ENCODE peak calls at places on chromosomes 13 and 19, in seven cellular contexts. One of them, this sample, is unnamed.

GRCh38 chr19:29623726-29624488 is 17.8 kb downstream of the POP4 start:
- DNase-seq in NCI-H748 treated with DMSO at 0.1 percent for 48 hours: no peak
- DNase-seq in activated naive CD4-positive, alpha-beta T cell: no peak
- DNase-seq in activated CD8-positive, alpha-beta memory T cell treated with anti-CD3 and anti-CD28 coated beads for 4 hours: no peak
- DNase-seq in stimulated activated CD4-positive, alpha-beta T cell treated with anti-CD3 and anti-CD28 coated beads, Interleukin-1b, Interleukin-23, amount 100 ng/mL, for 24 hours: peak; percentile 64
- DNase-seq in GF-D8: no peak
- DNase-seq in naive thymus-derived CD4-positive, alpha-beta T cell: no peak
- DNase-seq in this sample: no peak

GRCh38 chr13:70630247-70630646 is 522.0 kb upstream of the KLHL1 start:
- DNase-seq in stimulated activated CD4-positive, alpha-beta T cell treated with anti-CD3 and anti-CD28 coated beads, Interleukin-1b, Interleukin-23, amount 100 ng/mL, for 24 hours: no peak
- DNase-seq in NCI-H748 treated with DMSO at 0.1 percent for 48 hours: no peak
- DNase-seq in activated CD8-positive, alpha-beta memory T cell treated with anti-CD3 and anti-CD28 coated beads for 4 hours: no peak
- DNase-seq in GF-D8: no peak
- DNase-seq in naive thymus-derived CD4-positive, alpha-beta T cell: no peak
- DNase-seq in activated naive CD4-positive, alpha-beta T cell: no peak
- DNase-seq in this sample: no peak

GRCh38 chr13:33186851-33187250 is 98.7 kb downstream of the STARD13 start:
- DNase-seq in activated naive CD4-positive, alpha-beta T cell: no peak
- DNase-seq in NCI-H748 treated with DMSO at 0.1 percent for 48 hours: no peak
- DNase-seq in stimulated activated CD4-positive, alpha-beta T cell treated with anti-CD3 and anti-CD28 coated beads, Interleukin-1b, Interleukin-23, amount 100 ng/mL, for 24 hours: no peak
- DNase-seq in naive thymus-derived CD4-positive, alpha-beta T cell: no peak
- DNase-seq in activated CD8-positive, alpha-beta memory T cell treated with anti-CD3 and anti-CD28 coated beads for 4 hours: no peak
- DNase-seq in GF-D8: no peak
- DNase-seq in this sample: no peak

GRCh38 chr19:56136362-56136761 is 4.7 kb upstream of the ZNF444 start:
- DNase-seq in naive thymus-derived CD4-positive, alpha-beta T cell: no peak
- DNase-seq in GF-D8: no peak
- DNase-seq in activated naive CD4-positive, alpha-beta T cell: no peak
- DNase-seq in stimulated activated CD4-positive, alpha-beta T cell treated with anti-CD3 and anti-CD28 coated beads, Interleukin-1b, Interleukin-23, amount 100 ng/mL, for 24 hours: no peak
- DNase-seq in NCI-H748 treated with DMSO at 0.1 percent for 48 hours: no peak
- DNase-seq in activated CD8-positive, alpha-beta memory T cell treated with anti-CD3 and anti-CD28 coated beads for 4 hours: no peak
- DNase-seq in this sample: no peak

GRCh38 chr19:30420881-30421280 is 48.7 kb downstream of the ZNF536 start:
- DNase-seq in naive thymus-derived CD4-positive, alpha-beta T cell: no peak
- DNase-seq in GF-D8: no peak
- DNase-seq in stimulated activated CD4-positive, alpha-beta T cell treated with anti-CD3 and anti-CD28 coated beads, Interleukin-1b, Interleukin-23, amount 100 ng/mL, for 24 hours: no peak
- DNase-seq in activated naive CD4-positive, alpha-beta T cell: no peak
- DNase-seq in NCI-H748 treated with DMSO at 0.1 percent for 48 hours: no peak
- DNase-seq in activated CD8-positive, alpha-beta memory T cell treated with anti-CD3 and anti-CD28 coated beads for 4 hours: no peak
- DNase-seq in this sample: no peak

GRCh38 chr19:40549007-40549708 is 27.5 kb upstream of the SHKBP1 start:
- DNase-seq in GF-D8: no peak
- DNase-seq in activated naive CD4-positive, alpha-beta T cell: peak; percentile 24
- DNase-seq in activated CD8-positive, alpha-beta memory T cell treated with anti-CD3 and anti-CD28 coated beads for 4 hours: peak; percentile 47
- DNase-seq in NCI-H748 treated with DMSO at 0.1 percent for 48 hours: peak; percentile 62
- DNase-seq in stimulated activated CD4-positive, alpha-beta T cell treated with anti-CD3 and anti-CD28 coated beads, Interleukin-1b, Interleukin-23, amount 100 ng/mL, for 24 hours: peak; percentile 66
- DNase-seq in naive thymus-derived CD4-positive, alpha-beta T cell: peak; percentile 58
- DNase-seq in this sample: no peak

GRCh38 chr19:19591133-19591825 is 27.2 kb downstream of the PBX4 start:
- DNase-seq in activated CD8-positive, alpha-beta memory T cell treated with anti-CD3 and anti-CD28 coated beads for 4 hours: peak; percentile 51
- DNase-seq in NCI-H748 treated with DMSO at 0.1 percent for 48 hours: no peak
- DNase-seq in GF-D8: peak; percentile 12
- DNase-seq in activated naive CD4-positive, alpha-beta T cell: no peak
- DNase-seq in naive thymus-derived CD4-positive, alpha-beta T cell: no peak
- DNase-seq in stimulated activated CD4-positive, alpha-beta T cell treated with anti-CD3 and anti-CD28 coated beads, Interleukin-1b, Interleukin-23, amount 100 ng/mL, for 24 hours: peak; percentile 56
- DNase-seq in this sample: peak; percentile 29

GRCh38 chr19:21127898-21128297 is 13.9 kb upstream of the ZNF431 start:
- DNase-seq in activated naive CD4-positive, alpha-beta T cell: no peak
- DNase-seq in stimulated activated CD4-positive, alpha-beta T cell treated with anti-CD3 and anti-CD28 coated beads, Interleukin-1b, Interleukin-23, amount 100 ng/mL, for 24 hours: no peak
- DNase-seq in NCI-H748 treated with DMSO at 0.1 percent for 48 hours: no peak
- DNase-seq in GF-D8: no peak
- DNase-seq in naive thymus-derived CD4-positive, alpha-beta T cell: no peak
- DNase-seq in activated CD8-positive, alpha-beta memory T cell treated with anti-CD3 and anti-CD28 coated beads for 4 hours: no peak
- DNase-seq in this sample: no peak

GRCh38 chr19:44512326-44513298 is 12.3 kb upstream of the ZNF180 start:
- DNase-seq in activated CD8-positive, alpha-beta memory T cell treated with anti-CD3 and anti-CD28 coated beads for 4 hours: no peak
- DNase-seq in NCI-H748 treated with DMSO at 0.1 percent for 48 hours: peak; percentile 21
- DNase-seq in naive thymus-derived CD4-positive, alpha-beta T cell: no peak
- DNase-seq in GF-D8: no peak
- DNase-seq in activated naive CD4-positive, alpha-beta T cell: no peak
- DNase-seq in stimulated activated CD4-positive, alpha-beta T cell treated with anti-CD3 and anti-CD28 coated beads, Interleukin-1b, Interleukin-23, amount 100 ng/mL, for 24 hours: peak; percentile 36
- DNase-seq in this sample: no peak

GRCh38 chr19:397941-398706 is 10.8 kb downstream of the C2CD4C start:
- DNase-seq in activated naive CD4-positive, alpha-beta T cell: no peak
- DNase-seq in NCI-H748 treated with DMSO at 0.1 percent for 48 hours: no peak
- DNase-seq in naive thymus-derived CD4-positive, alpha-beta T cell: no peak
- DNase-seq in activated CD8-positive, alpha-beta memory T cell treated with anti-CD3 and anti-CD28 coated beads for 4 hours: no peak
- DNase-seq in stimulated activated CD4-positive, alpha-beta T cell treated with anti-CD3 and anti-CD28 coated beads, Interleukin-1b, Interleukin-23, amount 100 ng/mL, for 24 hours: no peak
- DNase-seq in GF-D8: no peak
- DNase-seq in this sample: no peak

GRCh38 chr13:101146101-101146898 is 270.0 kb downstream of the NALCN start:
- DNase-seq in activated naive CD4-positive, alpha-beta T cell: no peak
- DNase-seq in GF-D8: no peak
- DNase-seq in activated CD8-positive, alpha-beta memory T cell treated with anti-CD3 and anti-CD28 coated beads for 4 hours: no peak
- DNase-seq in NCI-H748 treated with DMSO at 0.1 percent for 48 hours: no peak
- DNase-seq in stimulated activated CD4-positive, alpha-beta T cell treated with anti-CD3 and anti-CD28 coated beads, Interleukin-1b, Interleukin-23, amount 100 ng/mL, for 24 hours: no peak
- DNase-seq in naive thymus-derived CD4-positive, alpha-beta T cell: no peak
- DNase-seq in this sample: no peak

GRCh38 chr19:46732966-46733692 is 12.7 kb upstream of the FKRP start:
- DNase-seq in GF-D8: no peak
- DNase-seq in naive thymus-derived CD4-positive, alpha-beta T cell: no peak
- DNase-seq in stimulated activated CD4-positive, alpha-beta T cell treated with anti-CD3 and anti-CD28 coated beads, Interleukin-1b, Interleukin-23, amount 100 ng/mL, for 24 hours: no peak
- DNase-seq in activated CD8-positive, alpha-beta memory T cell treated with anti-CD3 and anti-CD28 coated beads for 4 hours: no peak
- DNase-seq in activated naive CD4-positive, alpha-beta T cell: no peak
- DNase-seq in NCI-H748 treated with DMSO at 0.1 percent for 48 hours: no peak
- DNase-seq in this sample: peak; percentile 50

GRCh38 chr19:45443462-45444317 is 20.0 kb upstream of the ERCC1 start:
- DNase-seq in NCI-H748 treated with DMSO at 0.1 percent for 48 hours: peak; percentile 56
- DNase-seq in activated CD8-positive, alpha-beta memory T cell treated with anti-CD3 and anti-CD28 coated beads for 4 hours: no peak
- DNase-seq in stimulated activated CD4-positive, alpha-beta T cell treated with anti-CD3 and anti-CD28 coated beads, Interleukin-1b, Interleukin-23, amount 100 ng/mL, for 24 hours: peak; percentile 57
- DNase-seq in naive thymus-derived CD4-positive, alpha-beta T cell: no peak
- DNase-seq in activated naive CD4-positive, alpha-beta T cell: peak; percentile 15
- DNase-seq in GF-D8: peak; percentile 63
- DNase-seq in this sample: no peak

GRCh38 chr13:46142692-46143238 is 37.9 kb upstream of the CPB2 start:
- DNase-seq in stimulated activated CD4-positive, alpha-beta T cell treated with anti-CD3 and anti-CD28 coated beads, Interleukin-1b, Interleukin-23, amount 100 ng/mL, for 24 hours: no peak
- DNase-seq in NCI-H748 treated with DMSO at 0.1 percent for 48 hours: peak; percentile 84
- DNase-seq in GF-D8: no peak
- DNase-seq in naive thymus-derived CD4-positive, alpha-beta T cell: no peak
- DNase-seq in activated CD8-positive, alpha-beta memory T cell treated with anti-CD3 and anti-CD28 coated beads for 4 hours: no peak
- DNase-seq in activated naive CD4-positive, alpha-beta T cell: no peak
- DNase-seq in this sample: no peak

GRCh38 chr19:6417713-6418561 is 6.7 kb downstream of the KHSRP start:
- DNase-seq in activated CD8-positive, alpha-beta memory T cell treated with anti-CD3 and anti-CD28 coated beads for 4 hours: no peak
- DNase-seq in NCI-H748 treated with DMSO at 0.1 percent for 48 hours: no peak
- DNase-seq in stimulated activated CD4-positive, alpha-beta T cell treated with anti-CD3 and anti-CD28 coated beads, Interleukin-1b, Interleukin-23, amount 100 ng/mL, for 24 hours: no peak
- DNase-seq in activated naive CD4-positive, alpha-beta T cell: no peak
- DNase-seq in naive thymus-derived CD4-positive, alpha-beta T cell: no peak
- DNase-seq in GF-D8: no peak
- DNase-seq in this sample: no peak

GRCh38 chr19:373391-374182 is 29.0 kb upstream of the MIER2 start:
- DNase-seq in NCI-H748 treated with DMSO at 0.1 percent for 48 hours: no peak
- DNase-seq in activated naive CD4-positive, alpha-beta T cell: no peak
- DNase-seq in stimulated activated CD4-positive, alpha-beta T cell treated with anti-CD3 and anti-CD28 coated beads, Interleukin-1b, Interleukin-23, amount 100 ng/mL, for 24 hours: no peak
- DNase-seq in naive thymus-derived CD4-positive, alpha-beta T cell: no peak
- DNase-seq in GF-D8: no peak
- DNase-seq in activated CD8-positive, alpha-beta memory T cell treated with anti-CD3 and anti-CD28 coated beads for 4 hours: no peak
- DNase-seq in this sample: no peak

GRCh38 chr19:39996218-39996810 is 546 bp upstream of the ZNF546 start:
- DNase-seq in NCI-H748 treated with DMSO at 0.1 percent for 48 hours: peak; percentile 84
- DNase-seq in GF-D8: no peak
- DNase-seq in stimulated activated CD4-positive, alpha-beta T cell treated with anti-CD3 and anti-CD28 coated beads, Interleukin-1b, Interleukin-23, amount 100 ng/mL, for 24 hours: peak; percentile 16
- DNase-seq in activated CD8-positive, alpha-beta memory T cell treated with anti-CD3 and anti-CD28 coated beads for 4 hours: no peak
- DNase-seq in activated naive CD4-positive, alpha-beta T cell: no peak
- DNase-seq in naive thymus-derived CD4-positive, alpha-beta T cell: no peak
- DNase-seq in this sample: no peak

GRCh38 chr13:77478645-77478997 is 56.9 kb upstream of the SCEL start:
- DNase-seq in activated CD8-positive, alpha-beta memory T cell treated with anti-CD3 and anti-CD28 coated beads for 4 hours: no peak
- DNase-seq in GF-D8: no peak
- DNase-seq in naive thymus-derived CD4-positive, alpha-beta T cell: no peak
- DNase-seq in stimulated activated CD4-positive, alpha-beta T cell treated with anti-CD3 and anti-CD28 coated beads, Interleukin-1b, Interleukin-23, amount 100 ng/mL, for 24 hours: no peak
- DNase-seq in activated naive CD4-positive, alpha-beta T cell: no peak
- DNase-seq in NCI-H748 treated with DMSO at 0.1 percent for 48 hours: no peak
- DNase-seq in this sample: no peak

GRCh38 chr19:53809518-53810186 is 14.5 kb downstream of the NLRP12 start:
- DNase-seq in NCI-H748 treated with DMSO at 0.1 percent for 48 hours: no peak
- DNase-seq in naive thymus-derived CD4-positive, alpha-beta T cell: no peak
- DNase-seq in GF-D8: no peak
- DNase-seq in stimulated activated CD4-positive, alpha-beta T cell treated with anti-CD3 and anti-CD28 coated beads, Interleukin-1b, Interleukin-23, amount 100 ng/mL, for 24 hours: no peak
- DNase-seq in activated CD8-positive, alpha-beta memory T cell treated with anti-CD3 and anti-CD28 coated beads for 4 hours: no peak
- DNase-seq in activated naive CD4-positive, alpha-beta T cell: no peak
- DNase-seq in this sample: no peak

GRCh38 chr19:39253374-39254149 is 4.9 kb upstream of the IFNL4 start:
- DNase-seq in stimulated activated CD4-positive, alpha-beta T cell treated with anti-CD3 and anti-CD28 coated beads, Interleukin-1b, Interleukin-23, amount 100 ng/mL, for 24 hours: no peak
- DNase-seq in GF-D8: no peak
- DNase-seq in activated CD8-positive, alpha-beta memory T cell treated with anti-CD3 and anti-CD28 coated beads for 4 hours: no peak
- DNase-seq in naive thymus-derived CD4-positive, alpha-beta T cell: no peak
- DNase-seq in activated naive CD4-positive, alpha-beta T cell: no peak
- DNase-seq in NCI-H748 treated with DMSO at 0.1 percent for 48 hours: no peak
- DNase-seq in this sample: no peak

GRCh38 chr13:110455444-110455843 is 106.1 kb downstream of the RAB20 start:
- DNase-seq in naive thymus-derived CD4-positive, alpha-beta T cell: no peak
- DNase-seq in NCI-H748 treated with DMSO at 0.1 percent for 48 hours: no peak
- DNase-seq in activated naive CD4-positive, alpha-beta T cell: no peak
- DNase-seq in stimulated activated CD4-positive, alpha-beta T cell treated with anti-CD3 and anti-CD28 coated beads, Interleukin-1b, Interleukin-23, amount 100 ng/mL, for 24 hours: no peak
- DNase-seq in GF-D8: no peak
- DNase-seq in activated CD8-positive, alpha-beta memory T cell treated with anti-CD3 and anti-CD28 coated beads for 4 hours: no peak
- DNase-seq in this sample: no peak

This sample was measured in SIG-M5.